ENCODE peak calls at places on chromosomes 11 and 22, in five cellular contexts. P is activated CD4-positive, alpha-beta memory T cell treated with anti-CD3 and anti-CD28 coated beads for 36 hours; L is mesendoderm; I is NCI-H1417; H is BJ. O is an unnamed sample.

GRCh38 chr11:80157447-80157846 is 716.6 kb upstream of the TENM4 start:
- DNase-seq in P (no peak), H (no peak), I (peak; percentile 21), L (no peak), O (no peak)

GRCh38 chr22:40241200-40241763 is 63.6 kb downstream of the TNRC6B start:
- DNase-seq in H (no peak), P (peak; percentile 39), L (no peak), I (no peak), O (no peak)

GRCh38 chr11:46050065-46050464 is 71.2 kb downstream of the PHF21A start:
- DNase-seq in L (peak; percentile 94), P (no peak), I (no peak), H (peak; percentile 44), O (no peak)

GRCh38 chr11:17498058-17498457 is 21.4 kb upstream of the ABCC8 start:
- DNase-seq in P (no peak), L (peak; percentile 72), I (peak; percentile 83), H (no peak), O (peak; percentile 42)

GRCh38 chr11:29293825-29294224 is 723.0 kb downstream of the KCNA4 start:
- DNase-seq in I (no peak), L (no peak), P (no peak), H (no peak), O (no peak)

GRCh38 chr11:1333091-1333772 is 23.8 kb upstream of the TOLLIP start:
- DNase-seq in I (no peak), P (no peak), L (no peak), H (no peak), O (no peak)

GRCh38 chr11:130737866-130738431 is 178.3 kb downstream of the SNX19 start:
- DNase-seq in P (no peak), H (peak; percentile 86), L (no peak), I (peak; percentile 40), O (no peak)

GRCh38 chr11:20060180-20060579 is 100.1 kb downstream of the DBX1 start:
- DNase-seq in P (no peak), H (no peak), I (no peak), L (no peak), O (no peak)

GRCh38 chr11:28598531-28598930 is 490.3 kb downstream of the METTL15 start:
- DNase-seq in H (no peak), L (no peak), P (no peak), I (no peak), O (no peak)

GRCh38 chr22:43897751-43898261 is 6.0 kb upstream of the PNPLA5 start:
- DNase-seq in H (no peak), I (no peak), P (peak; percentile 55), L (no peak), O (no peak)

GRCh38 chr11:113255096-113255495 is 59.3 kb upstream of the TTC12 start:
- DNase-seq in H (no peak), P (no peak), I (no peak), L (no peak), O (no peak)

GRCh38 chr11:46738887-46739286 is 19.9 kb downstream of the F2 start:
- DNase-seq in I (no peak), P (no peak), L (no peak), H (no peak), O (no peak)

GRCh38 chr11:121762820-121763219 is 310.1 kb upstream of the SORL1-AS1 start:
- DNase-seq in I (peak; percentile 76), P (no peak), L (peak; percentile 14), H (no peak), O (no peak)

GRCh38 chr11:34757026-34757451 is 136.1 kb downstream of the EHF start:
- DNase-seq in I (no peak), L (no peak), P (no peak), H (no peak), O (peak; percentile 65)

GRCh38 chr22:47550524-47551437 is 788.3 kb downstream of the TBC1D22A start:
- DNase-seq in P (no peak), L (no peak), H (no peak), I (no peak), O (no peak)

GRCh38 chr11:120281161-120281795 is 41.3 kb downstream of the POU2F3 start:
- DNase-seq in H (no peak), I (no peak), L (no peak), P (no peak), O (no peak)

GRCh38 chr11:2262301-2263011 is 7.9 kb downstream of the ASCL2 start:
- DNase-seq in H (no peak), P (no peak), L (no peak), I (peak; percentile 32), O (peak; percentile 13)

GRCh38 chr11:32447252-32447651 is 11.9 kb upstream of the WT1 start:
- DNase-seq in I (peak; percentile 11), H (no peak), L (peak; percentile 7), P (no peak), O (no peak)

GRCh38 chr11:102323542-102324261 is 6.4 kb downstream of the BIRC3 start:
- DNase-seq in H (peak; percentile 61), I (peak; percentile 27), P (no peak), L (no peak), O (no peak)

GRCh38 chr11:26229270-26229669 is 102.7 kb upstream of the ANO3 start:
- DNase-seq in P (no peak), L (no peak), I (no peak), H (no peak), O (no peak)

GRCh38 chr11:6812391-6813005 is 13.0 kb upstream of the OR6A2 start:
- DNase-seq in P (peak; percentile 31), I (peak; percentile 65), L (peak; percentile 76), H (no peak), O (peak; percentile 29)

GRCh38 chr11:36077886-36078685 is 134.2 kb downstream of the LDLRAD3 start:
- DNase-seq in L (no peak), H (no peak), I (no peak), P (no peak), O (no peak)

GRCh38 chr11:36135062-36135461 is 154.2 kb downstream of the COMMD9 start:
- DNase-seq in P (no peak), I (no peak), L (no peak), H (no peak), O (no peak)

GRCh38 chr11:11387906-11388305 is 34.9 kb upstream of the CSNK2A3 start:
- DNase-seq in P (no peak), L (no peak), I (no peak), H (no peak), O (no peak)

GRCh38 chr11:114169321-114169749 is 109.8 kb downstream of the ZBTB16 start:
- DNase-seq in I (no peak), L (no peak), P (no peak), H (peak; percentile 31), O (no peak)

GRCh38 chr11:59207988-59208432 is 4.7 kb downstream of the MPEG1 start:
- DNase-seq in I (peak; percentile 71), P (peak; percentile 44), L (peak; percentile 65), H (peak; percentile 39), O (no peak)

GRCh38 chr11:13868710-13869403 is 93.7 kb upstream of the SPON1 start:
- DNase-seq in P (peak; percentile 18), L (peak; percentile 53), H (no peak), I (no peak), O (no peak)

GRCh38 chr11:2205214-2205770 is 33.7 kb upstream of the TH start:
- DNase-seq in L (no peak), P (no peak), H (no peak), I (no peak), O (peak; percentile 14)

GRCh38 chr11:134741453-134742227 is 329.6 kb upstream of the B3GAT1 start:
- DNase-seq in I (no peak), L (peak; percentile 34), H (no peak), P (no peak), O (no peak)

GRCh38 chr11:74611369-74611861 is 19.0 kb downstream of the POLD3 start:
- DNase-seq in H (peak; percentile 86), L (peak; percentile 55), P (no peak), I (peak; percentile 48), O (no peak)

GRCh38 chr22:12601870-12602779 is 2925.9 kb upstream of the OR11H1 start:
- DNase-seq in H (no peak), I (no peak), P (peak; percentile 17), L (no peak), O (no peak)

O was measured in colonic mucosa.